ENCODE peak calls at places on chromosome 4, in five cellular contexts. One of them, this sample, is unnamed.
A peak's percentile ranks its signal among the peaks of the same experiment; 100 is the strongest.

GRCh38 chr4:99457676-99458075 is 22.5 kb upstream of the ADH7 start:
- DNase-seq in pancreas: no peak
- DNase-seq in LNCaP clone FGC: no peak
- DNase-seq in SJCRH30: no peak
- DNase-seq in bronchial epithelial cell: peak; percentile 85
- DNase-seq in this sample: no peak

GRCh38 chr4:62324215-62324614 is 1124.1 kb downstream of the ADGRL3 start:
- DNase-seq in pancreas: no peak
- DNase-seq in LNCaP clone FGC: no peak
- DNase-seq in SJCRH30: no peak
- DNase-seq in bronchial epithelial cell: no peak
- DNase-seq in this sample: no peak

GRCh38 chr4:173218411-173219125 is 50.0 kb downstream of the GALNT7 start:
- DNase-seq in pancreas: no peak
- DNase-seq in LNCaP clone FGC: no peak
- DNase-seq in SJCRH30: peak; percentile 19
- DNase-seq in bronchial epithelial cell: peak; percentile 20
- DNase-seq in this sample: peak; percentile 15

GRCh38 chr4:184416913-184417734 is 57.2 kb downstream of the IRF2 start:
- DNase-seq in pancreas: no peak
- DNase-seq in LNCaP clone FGC: no peak
- DNase-seq in SJCRH30: no peak
- DNase-seq in bronchial epithelial cell: no peak
- DNase-seq in this sample: no peak

GRCh38 chr4:169033660-169034059 is 23.6 kb upstream of the CBR4 start:
- DNase-seq in pancreas: peak; percentile 33
- DNase-seq in LNCaP clone FGC: no peak
- DNase-seq in SJCRH30: peak; percentile 72
- DNase-seq in bronchial epithelial cell: peak; percentile 81
- DNase-seq in this sample: no peak

GRCh38 chr4:6606465-6607235 is 31.7 kb downstream of the MAN2B2 start:
- DNase-seq in pancreas: no peak
- DNase-seq in LNCaP clone FGC: no peak
- DNase-seq in SJCRH30: no peak
- DNase-seq in bronchial epithelial cell: no peak
- DNase-seq in this sample: no peak

GRCh38 chr4:184282251-184282713 is 64.6 kb upstream of the ENPP6 start:
- DNase-seq in pancreas: no peak
- DNase-seq in LNCaP clone FGC: no peak
- DNase-seq in SJCRH30: no peak
- DNase-seq in bronchial epithelial cell: peak; percentile 84
- DNase-seq in this sample: no peak

GRCh38 chr4:167606551-167606950 is 372.3 kb upstream of the SPOCK3 start:
- DNase-seq in pancreas: no peak
- DNase-seq in LNCaP clone FGC: no peak
- DNase-seq in SJCRH30: no peak
- DNase-seq in bronchial epithelial cell: no peak
- DNase-seq in this sample: no peak

GRCh38 chr4:107035711-107036601 is at the start of gene DKK2:
- DNase-seq in pancreas: peak; percentile 21
- DNase-seq in LNCaP clone FGC: no peak
- DNase-seq in SJCRH30: no peak
- DNase-seq in bronchial epithelial cell: peak; percentile 27
- DNase-seq in this sample: no peak

GRCh38 chr4:165095291-165095690 is 17.4 kb downstream of the TMEM192 start:
- DNase-seq in pancreas: no peak
- DNase-seq in LNCaP clone FGC: no peak
- DNase-seq in SJCRH30: no peak
- DNase-seq in bronchial epithelial cell: no peak
- DNase-seq in this sample: no peak

GRCh38 chr4:6909970-6910339 is 329 bp downstream of the TBC1D14 start:
- DNase-seq in pancreas: no peak
- DNase-seq in LNCaP clone FGC: no peak
- DNase-seq in SJCRH30: peak; percentile 24
- DNase-seq in bronchial epithelial cell: no peak
- DNase-seq in this sample: no peak

GRCh38 chr4:17153572-17153971 is 255.1 kb upstream of the LDB2 start:
- DNase-seq in pancreas: no peak
- DNase-seq in LNCaP clone FGC: no peak
- DNase-seq in SJCRH30: no peak
- DNase-seq in bronchial epithelial cell: no peak
- DNase-seq in this sample: no peak

GRCh38 chr4:122577189-122577553 is 43.7 kb downstream of the IL21 start:
- DNase-seq in pancreas: no peak
- DNase-seq in LNCaP clone FGC: no peak
- DNase-seq in SJCRH30: no peak
- DNase-seq in bronchial epithelial cell: no peak
- DNase-seq in this sample: no peak

GRCh38 chr4:122403860-122404259 is 25.0 kb downstream of the ADAD1 start:
- DNase-seq in pancreas: no peak
- DNase-seq in LNCaP clone FGC: no peak
- DNase-seq in SJCRH30: no peak
- DNase-seq in bronchial epithelial cell: no peak
- DNase-seq in this sample: no peak

GRCh38 chr4:103018391-103019318 is 850 bp downstream of the SLC9B1 start:
- DNase-seq in pancreas: peak; percentile 16
- DNase-seq in LNCaP clone FGC: no peak
- DNase-seq in SJCRH30: peak; percentile 17
- DNase-seq in bronchial epithelial cell: no peak
- DNase-seq in this sample: no peak

GRCh38 chr4:80963051-80963450 is 67.5 kb upstream of the BMP3 start:
- DNase-seq in pancreas: no peak
- DNase-seq in LNCaP clone FGC: no peak
- DNase-seq in SJCRH30: no peak
- DNase-seq in bronchial epithelial cell: peak; percentile 77
- DNase-seq in this sample: no peak

GRCh38 chr4:8731364-8731763 is 138.8 kb downstream of the CPZ start:
- DNase-seq in pancreas: no peak
- DNase-seq in LNCaP clone FGC: no peak
- DNase-seq in SJCRH30: no peak
- DNase-seq in bronchial epithelial cell: no peak
- DNase-seq in this sample: no peak

GRCh38 chr4:60611762-60612496 is 588.2 kb upstream of the ADGRL3 start:
- DNase-seq in pancreas: no peak
- DNase-seq in LNCaP clone FGC: no peak
- DNase-seq in SJCRH30: no peak
- DNase-seq in bronchial epithelial cell: peak; percentile 93
- DNase-seq in this sample: no peak

GRCh38 chr4:108834787-108835384 is 72.0 kb upstream of the ETNPPL start:
- DNase-seq in pancreas: no peak
- DNase-seq in LNCaP clone FGC: no peak
- DNase-seq in SJCRH30: no peak
- DNase-seq in bronchial epithelial cell: peak; percentile 76
- DNase-seq in this sample: no peak

GRCh38 chr4:4613641-4614286 is 71.9 kb upstream of the STX18 start:
- DNase-seq in pancreas: no peak
- DNase-seq in LNCaP clone FGC: no peak
- DNase-seq in SJCRH30: no peak
- DNase-seq in bronchial epithelial cell: no peak
- DNase-seq in this sample: no peak

GRCh38 chr4:67570537-67570936 is 12.0 kb downstream of the STAP1 start:
- DNase-seq in pancreas: no peak
- DNase-seq in LNCaP clone FGC: no peak
- DNase-seq in SJCRH30: no peak
- DNase-seq in bronchial epithelial cell: no peak
- DNase-seq in this sample: no peak
- H3K4me3 ChIP-seq in pancreas: no peak overlapping the region
- H3K4me3 ChIP-seq in LNCaP clone FGC: no peak overlapping the region
- H3K4me3 ChIP-seq in SJCRH30: no peak overlapping the region
- H3K4me3 ChIP-seq in bronchial epithelial cell: no peak overlapping the region
- H3K4me3 ChIP-seq in this sample: no peak overlapping the region

GRCh38 chr4:89299153-89299789 is 8.3 kb downstream of the GPRIN3 start:
- DNase-seq in pancreas: no peak
- DNase-seq in LNCaP clone FGC: no peak
- DNase-seq in SJCRH30: no peak
- DNase-seq in bronchial epithelial cell: no peak
- DNase-seq in this sample: no peak
- H3K4me3 ChIP-seq in pancreas: peak overlapping the region; percentile 36
- H3K4me3 ChIP-seq in LNCaP clone FGC: no peak overlapping the region
- H3K4me3 ChIP-seq in SJCRH30: no peak overlapping the region
- H3K4me3 ChIP-seq in bronchial epithelial cell: no peak overlapping the region
- H3K4me3 ChIP-seq in this sample: no peak overlapping the region

DNA sequence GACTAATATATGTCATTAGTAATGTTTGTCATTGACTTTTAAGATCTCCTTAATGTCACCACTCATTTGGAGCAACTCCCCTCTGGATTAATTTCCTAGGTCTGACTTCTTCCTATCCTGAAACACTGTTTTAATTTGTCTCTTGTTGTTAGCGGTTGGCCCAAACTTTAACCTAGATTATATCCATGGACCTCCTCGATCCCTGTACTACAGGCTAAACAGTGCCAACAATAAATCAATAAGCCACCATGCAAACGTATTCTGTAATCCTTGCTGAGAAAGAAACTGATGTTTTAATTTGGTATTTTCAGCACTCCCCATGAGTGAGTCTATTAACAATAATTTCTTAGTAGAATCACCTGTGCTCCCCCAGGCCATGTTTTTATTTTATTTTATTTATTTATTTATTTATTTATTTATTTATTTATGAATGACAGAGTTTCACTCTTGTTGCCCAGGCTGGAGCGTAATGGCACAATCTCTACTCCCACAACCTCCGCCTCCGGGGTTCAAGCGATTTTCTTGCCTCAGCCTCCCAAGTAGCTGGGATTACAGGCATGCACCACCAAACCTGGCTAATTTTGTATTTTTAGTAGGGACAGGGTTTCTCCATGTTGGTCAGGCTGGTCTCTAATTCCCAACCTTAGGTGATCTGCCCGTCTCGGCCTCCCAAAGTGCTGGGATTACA is 204.1 kb downstream of the IL15 start:
- DNase-seq in pancreas: no peak
- DNase-seq in LNCaP clone FGC: no peak
- DNase-seq in SJCRH30: no peak
- DNase-seq in bronchial epithelial cell: no peak
- DNase-seq in this sample: no peak
- H3K4me3 ChIP-seq in pancreas: no peak overlapping the region
- H3K4me3 ChIP-seq in LNCaP clone FGC: no peak overlapping the region
- H3K4me3 ChIP-seq in SJCRH30: no peak overlapping the region
- H3K4me3 ChIP-seq in bronchial epithelial cell: no peak overlapping the region
- H3K4me3 ChIP-seq in this sample: no peak overlapping the region

DNA sequence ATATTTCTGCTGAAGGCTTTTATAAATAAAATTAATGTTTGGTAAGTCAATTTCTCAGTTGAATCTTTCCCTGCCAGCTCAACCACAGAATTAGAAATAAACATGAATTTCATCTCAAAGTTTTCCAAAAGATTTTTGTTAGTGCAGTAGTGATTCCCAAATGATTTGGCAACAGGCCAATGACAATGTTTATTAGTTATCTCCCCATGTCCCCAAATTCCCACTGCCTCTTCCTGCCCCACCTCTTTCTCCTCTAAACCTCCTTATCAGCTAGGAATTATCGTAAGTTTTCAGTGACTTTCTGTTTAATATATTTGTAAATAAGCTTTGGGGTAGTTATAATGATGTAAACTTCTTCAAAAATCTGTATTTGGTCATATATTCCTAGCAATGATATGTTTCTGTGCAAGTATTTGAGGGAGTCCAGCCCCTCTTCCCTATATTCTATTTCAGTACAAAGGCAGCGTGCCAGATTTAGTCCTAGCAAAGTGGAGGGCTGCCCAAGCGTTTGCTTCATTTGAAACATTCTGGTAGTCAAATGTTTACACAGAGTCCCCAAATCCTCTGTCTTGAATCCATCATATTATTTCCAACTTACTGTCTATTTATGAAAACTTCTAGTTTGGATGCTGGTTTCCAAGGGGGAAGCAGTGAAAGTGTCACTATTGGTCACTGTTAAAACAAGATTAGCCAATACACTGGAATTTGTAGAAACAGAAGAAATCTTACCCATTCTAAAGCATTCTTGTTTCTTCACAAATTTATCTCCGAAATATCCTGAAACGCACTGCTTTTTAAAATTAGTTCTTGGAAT is 33.7 kb upstream of the ANKRD50 start:
- DNase-seq in pancreas: no peak
- DNase-seq in LNCaP clone FGC: no peak
- DNase-seq in SJCRH30: no peak
- DNase-seq in bronchial epithelial cell: no peak
- DNase-seq in this sample: no peak
- H3K4me3 ChIP-seq in pancreas: no peak overlapping the region
- H3K4me3 ChIP-seq in LNCaP clone FGC: no peak overlapping the region
- H3K4me3 ChIP-seq in SJCRH30: no peak overlapping the region
- H3K4me3 ChIP-seq in bronchial epithelial cell: no peak overlapping the region
- H3K4me3 ChIP-seq in this sample: no peak overlapping the region

GRCh38 chr4:48194986-48195773 is 61.1 kb upstream of the TXK start:
- DNase-seq in pancreas: no peak
- DNase-seq in LNCaP clone FGC: peak; percentile 3
- DNase-seq in SJCRH30: peak; percentile 26
- DNase-seq in bronchial epithelial cell: peak; percentile 14
- DNase-seq in this sample: no peak
- H3K4me3 ChIP-seq in pancreas: no peak overlapping the region
- H3K4me3 ChIP-seq in LNCaP clone FGC: no peak overlapping the region
- H3K4me3 ChIP-seq in SJCRH30: no peak overlapping the region
- H3K4me3 ChIP-seq in bronchial epithelial cell: no peak overlapping the region
- H3K4me3 ChIP-seq in this sample: no peak overlapping the region